ENCODE peak calls at places on chromosomes 5 and 9, in six cellular contexts. One of them, this sample, is unnamed.

GRCh38 chr5:56651893-56652292 is 163.5 kb upstream of the MAP3K1 start:
- DNase-seq in hypothalamus: no peak
- DNase-seq in left cardiac atrium: no peak
- DNase-seq in ureter: no peak
- DNase-seq in GM12865: no peak
- DNase-seq in OCI-LY7: no peak
- DNase-seq in this sample: no peak

GRCh38 chr5:17216176-17216973 is 1.1 kb upstream of the BASP1 start:
- DNase-seq in hypothalamus: peak
- DNase-seq in left cardiac atrium: peak
- DNase-seq in ureter: peak
- DNase-seq in GM12865: peak
- DNase-seq in OCI-LY7: peak
- DNase-seq in this sample: peak

GRCh38 chr9:136354592-136355085 is 8.9 kb downstream of the DNLZ start:
- DNase-seq in hypothalamus: no peak
- DNase-seq in left cardiac atrium: peak
- DNase-seq in ureter: no peak
- DNase-seq in GM12865: no peak
- DNase-seq in OCI-LY7: no peak
- DNase-seq in this sample: no peak

GRCh38 chr9:16417101-16417500 is 453.4 kb downstream of the BNC2 start:
- DNase-seq in hypothalamus: no peak
- DNase-seq in left cardiac atrium: no peak
- DNase-seq in ureter: no peak
- DNase-seq in GM12865: peak
- DNase-seq in OCI-LY7: no peak
- DNase-seq in this sample: no peak

GRCh38 chr5:154713615-154714125 is 41.5 kb upstream of the LARP1 start:
- DNase-seq in hypothalamus: no peak
- DNase-seq in left cardiac atrium: no peak
- DNase-seq in ureter: no peak
- DNase-seq in GM12865: no peak
- DNase-seq in OCI-LY7: no peak
- DNase-seq in this sample: no peak

GRCh38 chr5:38681024-38681805 is 124.8 kb upstream of the LIFR start:
- DNase-seq in hypothalamus: no peak
- DNase-seq in left cardiac atrium: no peak
- DNase-seq in ureter: no peak
- DNase-seq in GM12865: no peak
- DNase-seq in OCI-LY7: no peak
- DNase-seq in this sample: no peak

GRCh38 chr5:10913846-10914245 is 152.8 kb upstream of the DAP start:
- DNase-seq in hypothalamus: no peak
- DNase-seq in left cardiac atrium: no peak
- DNase-seq in ureter: no peak
- DNase-seq in GM12865: peak
- DNase-seq in OCI-LY7: no peak
- DNase-seq in this sample: no peak

GRCh38 chr9:86407022-86407421 is 52.8 kb upstream of the TUT7 start:
- DNase-seq in hypothalamus: no peak
- DNase-seq in left cardiac atrium: no peak
- DNase-seq in ureter: no peak
- DNase-seq in GM12865: peak
- DNase-seq in OCI-LY7: no peak
- DNase-seq in this sample: no peak

GRCh38 chr5:96427823-96428222 is 5.2 kb downstream of the PCSK1 start:
- DNase-seq in hypothalamus: no peak
- DNase-seq in left cardiac atrium: no peak
- DNase-seq in ureter: no peak
- DNase-seq in GM12865: no peak
- DNase-seq in OCI-LY7: no peak
- DNase-seq in this sample: no peak

GRCh38 chr5:149497357-149497756 is 53.9 kb downstream of the CSNK1A1 start:
- DNase-seq in hypothalamus: no peak
- DNase-seq in left cardiac atrium: no peak
- DNase-seq in ureter: no peak
- DNase-seq in GM12865: no peak
- DNase-seq in OCI-LY7: no peak
- DNase-seq in this sample: no peak

GRCh38 chr9:131406567-131407436 is 12.9 kb downstream of the PRRC2B start:
- DNase-seq in hypothalamus: no peak
- DNase-seq in left cardiac atrium: no peak
- DNase-seq in ureter: no peak
- DNase-seq in GM12865: no peak
- DNase-seq in OCI-LY7: no peak
- DNase-seq in this sample: no peak

GRCh38 chr5:136420168-136420916 is 55.0 kb upstream of the TRPC7 start:
- DNase-seq in hypothalamus: no peak
- DNase-seq in left cardiac atrium: no peak
- DNase-seq in ureter: no peak
- DNase-seq in GM12865: no peak
- DNase-seq in OCI-LY7: no peak
- DNase-seq in this sample: no peak

GRCh38 chr9:128731691-128732090 is 7.8 kb upstream of the ZDHHC12 start:
- DNase-seq in hypothalamus: no peak
- DNase-seq in left cardiac atrium: no peak
- DNase-seq in ureter: no peak
- DNase-seq in GM12865: no peak
- DNase-seq in OCI-LY7: no peak
- DNase-seq in this sample: no peak

GRCh38 chr9:104346645-104347175 is 157.4 kb upstream of the OR13F1 start:
- DNase-seq in hypothalamus: no peak
- DNase-seq in left cardiac atrium: no peak
- DNase-seq in ureter: no peak
- DNase-seq in GM12865: no peak
- DNase-seq in OCI-LY7: no peak
- DNase-seq in this sample: no peak

GRCh38 chr5:60366489-60366888 is 333.5 kb downstream of the DEPDC1B start:
- DNase-seq in hypothalamus: no peak
- DNase-seq in left cardiac atrium: no peak
- DNase-seq in ureter: no peak
- DNase-seq in GM12865: no peak
- DNase-seq in OCI-LY7: no peak
- DNase-seq in this sample: no peak

GRCh38 chr5:156359452-156359851 is 32.5 kb downstream of the SGCD start:
- DNase-seq in hypothalamus: no peak
- DNase-seq in left cardiac atrium: no peak
- DNase-seq in ureter: no peak
- DNase-seq in GM12865: no peak
- DNase-seq in OCI-LY7: no peak
- DNase-seq in this sample: no peak

GRCh38 chr9:14652729-14653377 is 40.4 kb downstream of the ZDHHC21 start:
- DNase-seq in hypothalamus: no peak
- DNase-seq in left cardiac atrium: no peak
- DNase-seq in ureter: no peak
- DNase-seq in GM12865: no peak
- DNase-seq in OCI-LY7: peak
- DNase-seq in this sample: no peak

GRCh38 chr5:14600846-14601245 is 19.3 kb downstream of the OTULINL start:
- DNase-seq in hypothalamus: no peak
- DNase-seq in left cardiac atrium: no peak
- DNase-seq in ureter: no peak
- DNase-seq in GM12865: no peak
- DNase-seq in OCI-LY7: no peak
- DNase-seq in this sample: no peak

GRCh38 chr5:88544616-88545150 is 276.0 kb upstream of the TMEM161B start:
- DNase-seq in hypothalamus: no peak
- DNase-seq in left cardiac atrium: no peak
- DNase-seq in ureter: no peak
- DNase-seq in GM12865: no peak
- DNase-seq in OCI-LY7: no peak
- DNase-seq in this sample: no peak

This sample was measured in substantia nigra.